ENCODE peak calls at places on chromosomes 7 and 10, in five cellular contexts. P is globus pallidus, O is HL-60, J is substantia nigra, V is T-helper 17 cell. B is an unnamed sample.

GRCh38 chr7:131931368-131931767 is 374.9 kb upstream of the PODXL start:
- DNase-seq in O (no peak), J (no peak), V (no peak), P (no peak), B (no peak)

GRCh38 chr10:33453081-33453850 is 118.8 kb upstream of the NRP1 start:
- DNase-seq in P (no peak), O (no peak), V (no peak), J (no peak), B (no peak)

GRCh38 chr10:122624546-122624945 is 64.0 kb downstream of the DMBT1 start:
- DNase-seq in J (no peak), V (no peak), O (no peak), P (no peak), B (no peak)

GRCh38 chr7:22167482-22167881 is 189.5 kb downstream of the RAPGEF5 start:
- DNase-seq in V (no peak), J (no peak), P (no peak), O (no peak), B (no peak)

GRCh38 chr7:51288896-51289607 is 27.6 kb downstream of the COBL start:
- DNase-seq in P (no peak), V (no peak), O (no peak), J (no peak), B (peak)

GRCh38 chr7:211033-211714 is 18.8 kb downstream of the FAM20C start:
- DNase-seq in V (no peak), J (no peak), P (no peak), O (no peak), B (no peak)

GRCh38 chr10:32972454-32972853 is 14.4 kb upstream of the ITGB1 start:
- DNase-seq in J (no peak), P (no peak), V (no peak), O (no peak), B (no peak)

GRCh38 chr10:72637398-72637857 is 11.5 kb upstream of the MICU1 start:
- DNase-seq in V (no peak), O (peak), J (no peak), P (peak), B (peak)

GRCh38 chr10:72659694-72660093 is 32.2 kb upstream of the MCU start:
- DNase-seq in O (no peak), J (no peak), V (no peak), P (no peak), B (no peak)

GRCh38 chr7:18400726-18401125 is 94.8 kb upstream of the HDAC9 start:
- DNase-seq in V (no peak), P (no peak), O (no peak), J (no peak), B (no peak)

GRCh38 chr10:86266446-86267242 is 100.0 kb downstream of the GRID1 start:
- DNase-seq in O (no peak), J (no peak), V (no peak), P (no peak), B (no peak)

GRCh38 chr10:33524966-33525365 is 190.5 kb upstream of the NRP1 start:
- DNase-seq in V (no peak), J (no peak), P (no peak), O (no peak), B (no peak)

GRCh38 chr10:10589540-10589939 is 428.1 kb upstream of the CELF2 start:
- DNase-seq in V (no peak), O (no peak), P (no peak), J (no peak), B (no peak)

GRCh38 chr7:64183126-64183742 is 23.8 kb upstream of the ZNF735 start:
- DNase-seq in V (peak), O (no peak), J (peak), P (no peak), B (no peak)

GRCh38 chr10:11131112-11131639 is 113.5 kb downstream of the CELF2 start:
- DNase-seq in J (no peak), O (no peak), P (no peak), V (no peak), B (no peak)

GRCh38 chr7:24786941-24787340 is 29.7 kb upstream of the GSDME start:
- DNase-seq in V (no peak), O (peak), J (no peak), P (peak), B (peak)

GRCh38 chr10:43234471-43235041 is 32.3 kb downstream of the RASGEF1A start:
- DNase-seq in V (no peak), P (no peak), O (no peak), J (no peak), B (no peak)

GRCh38 chr10:128864554-128865300 is 602.3 kb upstream of the MGMT start:
- DNase-seq in P (no peak), O (no peak), J (no peak), V (no peak), B (no peak)

GRCh38 chr10:97412891-97413304 is 11.8 kb upstream of the RRP12 start:
- DNase-seq in V (no peak), O (no peak), P (no peak), J (no peak), B (no peak)

GRCh38 chr10:73614711-73615110 is 23.6 kb upstream of the USP54 start:
- DNase-seq in V (no peak), J (no peak), O (no peak), P (no peak), B (no peak)

GRCh38 chr10:49803988-49804387 is 41.9 kb upstream of the OGDHL start:
- DNase-seq in V (no peak), O (no peak), J (no peak), P (no peak), B (no peak)

GRCh38 chr7:99997545-99998137 is 17.8 kb upstream of the ZKSCAN1 start:
- DNase-seq in P (peak), V (peak), J (peak), O (no peak), B (peak)

GRCh38 chr7:13945670-13946069 is 43.8 kb downstream of the ETV1 start:
- DNase-seq in V (no peak), J (no peak), P (no peak), O (no peak), B (no peak)

GRCh38 chr10:61978965-61979364 is 77.5 kb downstream of the ARID5B start:
- DNase-seq in V (no peak), J (peak), P (no peak), O (no peak), B (peak)